ENCODE peak calls at places on chromosome 1, in six cellular contexts. L, P, Z, A, E and W are unnamed samples.

GRCh38 chr1:165531021-165531420 is 12.8 kb upstream of the LRRC52 start:
- DNase-seq in A (no peak), E (peak; percentile 56), Z (no peak), P (no peak), L (peak; percentile 40), W (no peak)

GRCh38 chr1:56670350-56670749 is 25.2 kb downstream of the PRKAA2 start:
- DNase-seq in E (no peak), P (no peak), Z (no peak), L (no peak), A (no peak), W (no peak)

GRCh38 chr1:224211262-224211962 is 28.4 kb downstream of the DEGS1 start:
- DNase-seq in P (no peak), Z (peak; percentile 80), E (no peak), A (peak; percentile 87), L (peak; percentile 57), W (peak; percentile 38)

GRCh38 chr1:48026275-48026674 is 29.1 kb upstream of the TRABD2B start:
- DNase-seq in Z (peak; percentile 23), P (no peak), L (no peak), A (peak; percentile 4), E (no peak), W (no peak)

GRCh38 chr1:204503913-204504519 is 9.4 kb upstream of the PIK3C2B start:
- DNase-seq in E (no peak), P (no peak), L (no peak), Z (no peak), A (no peak), W (no peak)

GRCh38 chr1:150281221-150281757 is 1.1 kb upstream of the CIART start:
- DNase-seq in P (no peak), Z (peak; percentile 79), L (peak; percentile 87), E (peak; percentile 92), A (peak; percentile 70), W (peak; percentile 80)

GRCh38 chr1:161069731-161070270 is at the start of gene ARHGAP30:
- DNase-seq in A (no peak), L (peak; percentile 38), E (peak; percentile 86), Z (no peak), P (no peak), W (no peak)

GRCh38 chr1:193417945-193418744 is 231.7 kb upstream of the B3GALT2 start:
- DNase-seq in L (no peak), E (no peak), Z (peak; percentile 61), A (peak; percentile 58), P (no peak), W (no peak)

GRCh38 chr1:3678361-3679097 is 26.2 kb downstream of the TP73 start:
- DNase-seq in Z (no peak), E (peak; percentile 52), L (no peak), A (no peak), P (no peak), W (no peak)

GRCh38 chr1:246110343-246111219 is 396.5 kb downstream of the SMYD3 start:
- DNase-seq in P (no peak), L (no peak), A (peak; percentile 78), E (no peak), Z (peak; percentile 31), W (no peak)

GRCh38 chr1:193556042-193556441 is 369.6 kb upstream of the B3GALT2 start:
- DNase-seq in A (no peak), Z (no peak), P (no peak), E (no peak), L (no peak), W (no peak)

GRCh38 chr1:145977016-145977415 is 12.5 kb downstream of the POLR3GL start:
- DNase-seq in A (no peak), L (no peak), Z (no peak), E (no peak), P (no peak), W (no peak)

GRCh38 chr1:6447818-6448748 is 17.9 kb downstream of the TNFRSF25 start:
- DNase-seq in E (no peak), L (peak; percentile 58), Z (no peak), P (no peak), A (no peak), W (no peak)

GRCh38 chr1:57798499-57798898 is 374.6 kb upstream of the DAB1 start:
- DNase-seq in E (no peak), L (no peak), P (no peak), A (no peak), Z (no peak), W (no peak)

GRCh38 chr1:3029481-3029961 is 8.3 kb downstream of the ACTRT2 start:
- DNase-seq in Z (no peak), P (no peak), A (no peak), L (no peak), E (no peak), W (no peak)

GRCh38 chr1:32142446-32143301 is 34.8 kb downstream of the KPNA6 start:
- DNase-seq in A (peak; percentile 88), E (peak; percentile 74), P (no peak), Z (peak; percentile 84), L (peak; percentile 43), W (peak; percentile 10)

GRCh38 chr1:190373705-190374336 is 103.8 kb downstream of the BRINP3 start:
- DNase-seq in E (no peak), A (peak; percentile 38), L (no peak), Z (peak; percentile 41), P (no peak), W (peak; percentile 27)

GRCh38 chr1:229819091-229819490 is 193.0 kb downstream of the URB2 start:
- DNase-seq in P (no peak), A (no peak), L (no peak), Z (no peak), E (no peak), W (no peak)

GRCh38 chr1:47409311-47410085 is 6.6 kb upstream of the FOXE3 start:
- DNase-seq in E (peak; percentile 68), P (peak; percentile 82), Z (peak; percentile 12), A (peak; percentile 84), L (no peak), W (no peak)

GRCh38 chr1:35768350-35769187 is 1.2 kb downstream of the CLSPN start:
- DNase-seq in P (no peak), Z (peak; percentile 20), E (no peak), A (no peak), L (no peak), W (peak; percentile 29)

GRCh38 chr1:20192364-20192763 is 6.0 kb upstream of the PLA2G2C start:
- DNase-seq in L (no peak), Z (peak; percentile 62), E (no peak), P (no peak), A (peak; percentile 11), W (no peak)

GRCh38 chr1:48182441-48182840 is 40.1 kb upstream of the SLC5A9 start:
- DNase-seq in L (no peak), E (no peak), Z (no peak), P (no peak), A (no peak), W (no peak)

GRCh38 chr1:185438936-185439335 is 121.9 kb upstream of the IVNS1ABP start:
- DNase-seq in A (no peak), Z (no peak), E (no peak), L (no peak), P (no peak), W (no peak)
- H3K4me3 ChIP-seq in A (no peak overlapping the region), Z (no peak overlapping the region), E (no peak overlapping the region), L (no peak overlapping the region), P (no peak overlapping the region), W (no peak overlapping the region)

DNA sequence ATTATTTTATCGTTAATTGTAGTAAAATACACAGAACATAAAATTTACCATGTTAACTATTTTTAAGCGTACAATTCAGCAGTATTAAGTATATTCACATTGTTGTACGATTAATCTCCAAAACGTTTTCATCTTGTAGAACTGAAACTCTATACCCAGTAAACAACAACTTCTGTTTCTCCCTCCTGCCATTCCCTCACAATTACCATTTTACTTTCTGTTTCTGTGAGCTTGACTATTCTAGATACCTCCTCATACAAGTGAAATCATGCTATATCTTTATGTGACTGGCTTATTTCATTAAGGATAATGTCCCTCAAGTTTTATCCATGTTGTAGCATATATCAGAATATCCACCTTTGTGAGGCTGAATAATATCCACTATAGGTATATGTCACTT is 156.8 kb downstream of the ST6GALNAC3 start:
- DNase-seq in L (no peak), E (no peak), A (no peak), Z (no peak), P (no peak), W (no peak)
- H3K4me1 ChIP-seq in L (peaks cover 4% of the 10 kb centered on the region), E (no peaks in the 10 kb centered on the region), A (no peaks in the 10 kb centered on the region), Z (no peaks in the 10 kb centered on the region), P (no peaks in the 10 kb centered on the region), W (no peaks in the 10 kb centered on the region)

DNA sequence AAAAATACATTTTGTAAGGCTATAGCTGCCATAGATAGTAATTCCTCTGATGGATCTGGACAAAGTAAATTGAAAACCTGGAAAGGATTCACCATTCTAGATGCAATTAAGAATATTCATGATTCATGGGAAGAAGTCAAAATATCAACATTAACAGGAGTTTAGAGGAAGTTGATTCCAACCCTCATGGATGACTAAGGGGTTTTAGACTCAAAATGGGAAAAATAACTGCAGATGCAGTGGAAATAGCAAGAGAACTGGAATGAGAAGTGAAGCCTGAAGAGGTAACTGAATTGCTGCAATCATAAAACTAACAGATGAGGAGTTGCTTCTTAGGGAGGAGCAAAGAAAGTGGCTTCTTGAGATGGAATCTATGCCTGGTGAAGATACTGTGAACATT is 230.8 kb downstream of the KCTD3 start:
- DNase-seq in E (no peak), P (no peak), Z (no peak), A (peak; percentile 50), L (no peak), W (no peak)
- H3K4me3 ChIP-seq in E (no peak overlapping the region), P (no peak overlapping the region), Z (no peak overlapping the region), A (no peak overlapping the region), L (no peak overlapping the region), W (no peak overlapping the region)

DNA sequence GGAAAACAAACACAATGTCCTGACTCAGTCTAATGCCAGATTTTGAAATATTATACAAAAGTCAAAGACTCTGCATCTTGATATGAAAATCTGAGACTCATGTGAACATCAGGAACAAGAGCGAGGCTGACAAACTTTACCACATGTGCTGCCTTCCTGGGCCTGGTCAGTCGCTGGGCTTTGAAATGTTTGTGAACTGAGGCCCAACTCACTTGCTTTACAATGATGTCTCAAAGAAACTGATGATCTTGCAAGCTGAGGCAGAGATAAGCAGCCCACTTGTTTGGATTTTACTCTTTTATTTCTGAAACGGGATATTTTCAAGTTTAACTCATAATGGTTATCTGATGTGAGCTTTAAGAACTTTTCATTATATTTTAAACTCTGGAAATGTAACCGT is 2.1 kb downstream of the BCAR3 start:
- DNase-seq in L (no peak), Z (peak; percentile 41), E (no peak), P (no peak), A (peak; percentile 52), W (no peak)
- H3K4me1 ChIP-seq in L (peaks cover 25% of the 10 kb centered on the region), Z (peaks cover 28% of the 10 kb centered on the region), E (peaks cover 15% of the 10 kb centered on the region), P (peaks cover 65% of the 10 kb centered on the region), A (peaks cover 27% of the 10 kb centered on the region), W (peaks cover 5% of the 10 kb centered on the region)

DNA sequence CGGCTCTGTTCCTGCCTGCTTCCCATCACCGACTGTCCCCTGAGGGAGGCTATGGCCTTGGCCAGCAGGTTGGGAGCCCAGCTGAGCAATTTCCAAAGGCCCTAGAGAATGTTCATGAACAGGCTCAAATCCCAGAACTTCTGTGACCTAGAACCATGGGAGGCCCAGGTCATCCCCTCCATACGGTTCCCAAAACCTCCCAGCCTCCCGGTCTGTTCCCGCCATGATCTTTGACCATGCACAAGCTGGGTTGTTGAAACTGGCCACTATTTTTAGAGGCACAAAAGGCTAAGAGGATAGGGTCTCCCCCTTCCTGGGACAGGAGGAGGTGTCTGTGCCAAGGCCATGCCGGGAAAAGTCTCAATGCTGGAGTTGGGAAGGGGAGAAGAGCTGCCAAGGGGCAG is 27.5 kb downstream of the EPHA2 start:
- DNase-seq in Z (no peak), E (peak; percentile 57), P (peak; percentile 38), L (no peak), A (no peak), W (no peak)
- H3K4me3 ChIP-seq in Z (no peak overlapping the region), E (no peak overlapping the region), P (no peak overlapping the region), L (no peak overlapping the region), A (no peak overlapping the region), W (no peak overlapping the region)

GRCh38 chr1:214546886-214547641 is 4.3 kb downstream of the PTPN14 start:
- DNase-seq in Z (peak; percentile 40), P (no peak), E (no peak), A (no peak), L (no peak), W (no peak)
- H3K4me1 ChIP-seq in Z (peaks cover 2% of the 10 kb centered on the region), P (peaks cover 18% of the 10 kb centered on the region), E (peaks cover 12% of the 10 kb centered on the region), A (peaks cover 6% of the 10 kb centered on the region), L (peaks cover 46% of the 10 kb centered on the region), W (peaks cover 24% of the 10 kb centered on the region)